ENCODE peak calls at places on chromosome 7, in ten cellular contexts. U is heart right ventricle; L is colonic mucosa; W is naive thymus-derived CD4-positive, alpha-beta T cell; H is Peyer's patch; D is psoas muscle; J is left lung; R is SJSA1; Q is HCT116; T is breast epithelium. C is an unnamed sample.

GRCh38 chr7:5643280-5643679 is 138.2 kb downstream of the RNF216 start:
- DNase-seq in U (peak; percentile 40), L (no peak), W (peak; percentile 10), H (peak; percentile 74), D (peak; percentile 39), J (no peak), R (no peak), Q (no peak), T (no peak), C (peak; percentile 35)

GRCh38 chr7:157302314-157302711 is 34.5 kb upstream of the DNAJB6 start:
- DNase-seq in U (peak; percentile 60), L (peak; percentile 39), W (peak; percentile 84), H (peak; percentile 88), D (peak; percentile 56), J (peak; percentile 91), R (peak; percentile 86), Q (no peak), T (peak; percentile 75), C (peak; percentile 85)

GRCh38 chr7:26850193-26850651 is 14.2 kb downstream of the SKAP2 start:
- DNase-seq in U (no peak), L (no peak), W (no peak), H (no peak), D (no peak), J (no peak), R (peak; percentile 35), Q (no peak), T (no peak), C (no peak)

GRCh38 chr7:161786-162185 is 30.6 kb upstream of the FAM20C start:
- DNase-seq in U (no peak), L (no peak), W (no peak), H (no peak), D (no peak), J (peak; percentile 72), R (no peak), Q (no peak), T (no peak), C (no peak)

GRCh38 chr7:54596747-54597146 is 54.6 kb downstream of the VSTM2A start:
- DNase-seq in U (no peak), L (no peak), W (no peak), H (no peak), D (no peak), J (no peak), R (no peak), Q (no peak), T (no peak), C (no peak)

GRCh38 chr7:159027803-159028455 is 116.7 kb downstream of the VIPR2 start:
- DNase-seq in U (no peak), L (peak; percentile 52), W (no peak), H (peak; percentile 61), D (no peak), J (peak; percentile 75), R (no peak), Q (no peak), T (peak; percentile 55), C (no peak)

GRCh38 chr7:42628021-42628420 is 283.8 kb downstream of the C7orf25 start:
- DNase-seq in U (no peak), L (no peak), W (no peak), H (no peak), D (no peak), J (no peak), R (no peak), Q (no peak), T (no peak), C (no peak)

GRCh38 chr7:50660040-50660829 is 95.0 kb upstream of the DDC start:
- DNase-seq in U (no peak), L (no peak), W (peak; percentile 61), H (peak; percentile 81), D (no peak), J (peak; percentile 92), R (no peak), Q (no peak), T (no peak), C (peak; percentile 52)

DNA sequence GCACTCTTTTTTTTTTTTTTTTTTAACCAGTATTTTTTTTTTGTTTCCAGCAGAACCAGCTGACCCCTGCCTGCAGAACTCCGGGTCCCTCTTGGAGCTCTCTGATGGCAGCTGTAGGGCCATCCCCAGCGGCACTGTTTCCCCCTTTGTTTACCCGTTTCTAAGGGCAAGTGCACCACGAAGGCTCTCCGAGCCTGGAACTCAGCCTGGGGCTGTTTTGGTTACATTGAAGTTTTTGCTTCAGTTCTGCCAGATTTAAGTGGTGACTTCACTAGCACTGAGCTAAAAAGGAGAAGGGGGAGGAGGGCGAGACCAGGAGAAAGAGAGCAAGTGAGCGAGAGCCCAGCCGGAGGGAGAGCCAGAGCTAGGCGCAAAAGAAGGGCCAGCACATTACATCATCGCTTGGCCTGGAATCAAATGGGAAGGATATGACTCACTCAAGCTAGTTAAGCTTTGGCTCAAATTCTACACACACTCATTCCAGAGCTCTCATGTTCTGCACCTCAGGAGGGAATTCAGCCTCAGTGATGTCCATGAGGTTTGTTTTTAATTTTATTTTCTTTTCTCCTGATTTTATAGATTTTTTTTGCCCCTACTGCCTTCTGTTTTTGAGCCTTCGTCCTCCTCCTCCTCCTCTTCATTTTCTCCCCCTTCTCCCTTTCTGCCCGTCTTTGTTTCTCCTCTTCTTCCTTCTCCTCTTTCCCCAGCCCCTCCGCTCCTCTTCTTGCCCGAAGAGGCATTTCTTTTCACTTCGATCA is 272.3 kb downstream of the TRIL start:
- DNase-seq in U (peak; percentile 78), L (peak; percentile 90), W (no peak), H (peak; percentile 91), D (peak; percentile 86), J (peak; percentile 80), R (peak; percentile 92), Q (peak; percentile 65), T (peak; percentile 95), C (no peak)
- H3K4me3 ChIP-seq in U (peak overlapping the region; percentile 51), L (peak overlapping the region; percentile 19), W (no peak overlapping the region), H (peak overlapping the region; percentile 21), D (peak overlapping the region; percentile 67), J (peak overlapping the region; percentile 54), R (peak overlapping the region; percentile 27), Q (peak overlapping the region; percentile 21), T (peak overlapping the region; percentile 42), C (no peak overlapping the region)

GRCh38 chr7:45033261-45033930 is 33.4 kb downstream of the CCM2 start:
- DNase-seq in U (no peak), L (no peak), W (no peak), H (no peak), D (no peak), J (no peak), R (no peak), Q (no peak), T (no peak), C (peak; percentile 29)

GRCh38 chr7:45033931-45034290 is 33.9 kb downstream of the CCM2 start:
- DNase-seq in U (peak; percentile 20), L (no peak), W (no peak), H (no peak), D (peak; percentile 26), J (no peak), R (no peak), Q (no peak), T (peak; percentile 84), C (no peak)

GRCh38 chr7:45035371-45035770 is 35.4 kb downstream of the CCM2 start:
- DNase-seq in U (no peak), L (no peak), W (no peak), H (no peak), D (no peak), J (no peak), R (no peak), Q (no peak), T (no peak), C (no peak)

GRCh38 chr7:45031829-45032228 is 31.8 kb downstream of the CCM2 start:
- DNase-seq in U (no peak), L (no peak), W (no peak), H (no peak), D (no peak), J (no peak), R (no peak), Q (no peak), T (no peak), C (no peak)

DNA sequence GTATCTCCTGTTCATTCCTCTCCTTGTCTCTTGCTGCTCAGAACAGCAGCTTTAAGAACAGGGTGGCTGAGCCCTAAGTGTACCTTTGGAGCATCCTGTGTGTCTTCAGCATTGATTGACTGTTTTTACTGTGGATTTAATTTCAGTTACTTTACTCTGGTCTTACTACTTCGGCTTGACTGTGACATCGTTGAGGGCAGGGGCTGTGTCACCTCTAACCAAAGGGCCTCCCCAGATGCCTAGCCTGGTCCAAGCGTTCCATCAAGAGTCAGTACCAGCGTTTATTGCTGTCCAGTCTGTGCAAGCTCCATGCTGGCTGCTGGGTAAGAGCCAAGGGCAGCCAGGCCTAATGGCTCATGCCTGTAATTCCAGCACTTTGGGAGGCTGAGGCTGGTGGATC is 32.4 kb downstream of the CCM2 start:
- DNase-seq in U (no peak), L (no peak), W (no peak), H (no peak), D (no peak), J (no peak), R (no peak), Q (no peak), T (no peak), C (no peak)
- H3K4me1 ChIP-seq in U (peaks cover 30% of the 10 kb centered on the region), L (peaks cover 12% of the 10 kb centered on the region), W (peaks cover 72% of the 10 kb centered on the region), H (peaks cover 12% of the 10 kb centered on the region), D (peaks cover 15% of the 10 kb centered on the region), J (peaks cover 72% of the 10 kb centered on the region), R (peaks cover 4% of the 10 kb centered on the region), Q (no peaks in the 10 kb centered on the region), T (no peaks in the 10 kb centered on the region), C (peaks cover 89% of the 10 kb centered on the region)

GRCh38 chr7:123505221-123505620 is 29.2 kb downstream of the IQUB start:
- DNase-seq in U (no peak), L (no peak), W (no peak), H (no peak), D (no peak), J (peak; percentile 31), R (no peak), Q (no peak), T (no peak), C (no peak)

GRCh38 chr7:123498651-123499050 is 35.7 kb downstream of the IQUB start:
- DNase-seq in U (no peak), L (no peak), W (no peak), H (no peak), D (no peak), J (no peak), R (no peak), Q (no peak), T (no peak), C (no peak)

GRCh38 chr7:123499211-123499968 is 35.0 kb downstream of the IQUB start:
- DNase-seq in U (no peak), L (no peak), W (no peak), H (no peak), D (no peak), J (no peak), R (no peak), Q (no peak), T (no peak), C (no peak)

GRCh38 chr7:123500878-123501489 is 33.4 kb downstream of the IQUB start:
- DNase-seq in U (no peak), L (no peak), W (no peak), H (no peak), D (no peak), J (no peak), R (no peak), Q (no peak), T (no peak), C (no peak)

GRCh38 chr7:123502216-123502615 is 32.2 kb downstream of the IQUB start:
- DNase-seq in U (no peak), L (no peak), W (no peak), H (no peak), D (no peak), J (no peak), R (no peak), Q (no peak), T (no peak), C (no peak)
- H3K4me3 ChIP-seq in U (no peak overlapping the region), L (no peak overlapping the region), W (no peak overlapping the region), H (no peak overlapping the region), D (no peak overlapping the region), J (no peak overlapping the region), R (no peak overlapping the region), Q (no peak overlapping the region), T (no peak overlapping the region), C (no peak overlapping the region)

GRCh38 chr7:47480576-47481538 is 101.1 kb downstream of the TNS3 start:
- DNase-seq in U (no peak), L (no peak), W (no peak), H (no peak), D (no peak), J (no peak), R (no peak), Q (no peak), T (no peak), C (no peak)
- H3K4me1 ChIP-seq in U (peaks cover 79% of the 10 kb centered on the region), L (peaks cover 29% of the 10 kb centered on the region), W (no peaks in the 10 kb centered on the region), H (peaks cover 32% of the 10 kb centered on the region), D (peaks cover 36% of the 10 kb centered on the region), J (peaks cover 90% of the 10 kb centered on the region), R (peaks cover 62% of the 10 kb centered on the region), Q (peaks cover 68% of the 10 kb centered on the region), T (peaks cover 5% of the 10 kb centered on the region), C (no peaks in the 10 kb centered on the region)

C was measured in CD4-positive, alpha-beta memory T cell.